ENCODE peak calls at places on chromosomes 5 and 9, in nine cellular contexts. Y, X, C, T, R, O, U, A and K are unnamed samples.

GRCh38 chr9:134295101-134295745 is 31.0 kb upstream of the RXRA start:
- DNase-seq in Y (no peak), X (no peak), C (no peak), T (no peak), R (no peak), O (no peak), U (no peak), A (peak; percentile 16), K (no peak)

GRCh38 chr9:90037136-90037797 is 432.5 kb downstream of the GADD45G start:
- DNase-seq in Y (no peak), X (no peak), C (no peak), T (no peak), R (no peak), O (peak; percentile 30), U (no peak), A (no peak), K (no peak)

GRCh38 chr5:56961746-56962145 is 9.8 kb upstream of the MIER3 start:
- DNase-seq in Y (no peak), X (no peak), C (no peak), T (no peak), R (no peak), O (no peak), U (no peak), A (no peak), K (no peak)

GRCh38 chr5:132225165-132226032 is 2.3 kb downstream of the P4HA2 start:
- DNase-seq in Y (peak; percentile 33), X (peak; percentile 92), C (peak; percentile 62), T (peak; percentile 89), R (no peak), O (no peak), U (no peak), A (peak; percentile 78), K (no peak)

GRCh38 chr9:130287736-130288135 is 22.2 kb downstream of the HMCN2 start:
- DNase-seq in Y (no peak), X (no peak), C (no peak), T (no peak), R (no peak), O (peak; percentile 46), U (no peak), A (peak; percentile 26), K (no peak)

GRCh38 chr5:178207917-178208280 is 3.6 kb downstream of the HNRNPAB start:
- DNase-seq in Y (no peak), X (no peak), C (peak; percentile 19), T (no peak), R (no peak), O (no peak), U (no peak), A (no peak), K (no peak)

GRCh38 chr5:65760504-65761275 is 38.7 kb downstream of the NLN start:
- DNase-seq in Y (peak; percentile 8), X (no peak), C (no peak), T (no peak), R (no peak), O (peak; percentile 67), U (no peak), A (peak; percentile 27), K (peak; percentile 7)

GRCh38 chr9:120436937-120437592 is 142.9 kb downstream of the CDK5RAP2 start:
- DNase-seq in Y (no peak), X (no peak), C (no peak), T (no peak), R (no peak), O (no peak), U (no peak), A (peak; percentile 54), K (no peak)

GRCh38 chr5:63960646-63961045 is 1.6 kb downstream of the HTR1A start:
- DNase-seq in Y (no peak), X (no peak), C (no peak), T (no peak), R (no peak), O (no peak), U (no peak), A (no peak), K (no peak)

GRCh38 chr5:72210913-72211670 is 103.8 kb downstream of the MAP1B start:
- DNase-seq in Y (no peak), X (peak; percentile 52), C (no peak), T (peak; percentile 79), R (no peak), O (no peak), U (no peak), A (peak; percentile 75), K (no peak)

GRCh38 chr9:95104966-95105365 is 212.5 kb downstream of the FANCC start:
- DNase-seq in Y (no peak), X (no peak), C (no peak), T (no peak), R (no peak), O (no peak), U (no peak), A (no peak), K (no peak)

GRCh38 chr9:96256800-96257199 is 45.2 kb downstream of the HSD17B3 start:
- DNase-seq in Y (no peak), X (no peak), C (no peak), T (no peak), R (peak; percentile 23), O (no peak), U (no peak), A (no peak), K (no peak)

GRCh38 chr9:127112056-127112455 is 10.4 kb downstream of the ANGPTL2 start:
- DNase-seq in Y (no peak), X (no peak), C (no peak), T (no peak), R (no peak), O (peak; percentile 7), U (no peak), A (peak; percentile 81), K (no peak)

GRCh38 chr9:92931606-92932005 is 15.7 kb upstream of the FGD3 start:
- DNase-seq in Y (no peak), X (no peak), C (no peak), T (no peak), R (no peak), O (no peak), U (no peak), A (no peak), K (no peak)

GRCh38 chr9:129482521-129483466 is 138.1 kb downstream of the C9orf50 start:
- DNase-seq in Y (peak; percentile 68), X (peak; percentile 80), C (no peak), T (peak; percentile 97), R (peak; percentile 59), O (peak; percentile 56), U (no peak), A (peak; percentile 88), K (peak; percentile 72)

GRCh38 chr9:84404095-84404686 is 63.6 kb upstream of the SLC28A3 start:
- DNase-seq in Y (no peak), X (no peak), C (peak; percentile 48), T (no peak), R (peak; percentile 44), O (peak; percentile 4), U (no peak), A (no peak), K (peak; percentile 45)

GRCh38 chr9:136438909-136439549 is 616 bp downstream of the INPP5E start:
- DNase-seq in Y (no peak), X (peak; percentile 9), C (peak; percentile 59), T (peak; percentile 59), R (peak; percentile 44), O (peak; percentile 21), U (peak; percentile 28), A (no peak), K (peak; percentile 66)

GRCh38 chr5:112935675-112936074 is 13.6 kb upstream of the REEP5 start:
- DNase-seq in Y (no peak), X (no peak), C (no peak), T (peak; percentile 24), R (no peak), O (no peak), U (no peak), A (no peak), K (no peak)

GRCh38 chr5:73818357-73818756 is 192.4 kb downstream of the ARHGEF28 start:
- DNase-seq in Y (no peak), X (peak; percentile 67), C (no peak), T (peak; percentile 47), R (no peak), O (no peak), U (no peak), A (no peak), K (no peak)

GRCh38 chr5:40441733-40442132 is 238.0 kb upstream of the PTGER4 start:
- DNase-seq in Y (no peak), X (no peak), C (no peak), T (no peak), R (no peak), O (no peak), U (peak; percentile 45), A (no peak), K (peak; percentile 44)

GRCh38 chr5:32098806-32099435 is 75.2 kb downstream of the GOLPH3 start:
- DNase-seq in Y (no peak), X (no peak), C (no peak), T (no peak), R (no peak), O (no peak), U (no peak), A (no peak), K (no peak)

GRCh38 chr5:57432876-57433275 is 49.7 kb downstream of the ACTBL2 start:
- DNase-seq in Y (no peak), X (no peak), C (no peak), T (no peak), R (no peak), O (no peak), U (no peak), A (no peak), K (no peak)

GRCh38 chr9:34454571-34455065 is 3.8 kb downstream of the FAM219A start:
- DNase-seq in Y (no peak), X (peak; percentile 53), C (peak; percentile 22), T (peak; percentile 47), R (no peak), O (no peak), U (no peak), A (peak; percentile 53), K (no peak)

GRCh38 chr5:36108758-36109245 is 42.1 kb upstream of the UGT3A2 start:
- DNase-seq in Y (no peak), X (no peak), C (no peak), T (peak; percentile 33), R (no peak), O (no peak), U (no peak), A (no peak), K (no peak)

GRCh38 chr9:137077010-137077747 is at the start of gene UAP1L1:
- DNase-seq in Y (peak; percentile 77), X (peak; percentile 17), C (peak; percentile 73), T (peak; percentile 73), R (peak; percentile 39), O (peak; percentile 46), U (no peak), A (peak; percentile 83), K (peak; percentile 64)

GRCh38 chr9:5629312-5630037 is 568 bp downstream of the RIC1 start:
- DNase-seq in Y (peak; percentile 56), X (no peak), C (peak; percentile 67), T (peak; percentile 71), R (peak; percentile 58), O (peak; percentile 48), U (no peak), A (peak; percentile 63), K (peak; percentile 14)

GRCh38 chr9:2050236-2050635 is 35.1 kb downstream of the SMARCA2 start:
- DNase-seq in Y (no peak), X (no peak), C (no peak), T (no peak), R (no peak), O (no peak), U (no peak), A (no peak), K (no peak)

GRCh38 chr9:112487008-112487798 is 576 bp downstream of the KIAA1958 start:
- DNase-seq in Y (peak; percentile 40), X (no peak), C (peak; percentile 81), T (peak; percentile 71), R (peak; percentile 48), O (peak; percentile 45), U (peak; percentile 23), A (peak; percentile 65), K (peak; percentile 48)

GRCh38 chr9:123080444-123080843 is 47.0 kb downstream of the GPR21 start:
- DNase-seq in Y (no peak), X (no peak), C (no peak), T (no peak), R (no peak), O (no peak), U (no peak), A (no peak), K (no peak)